ENCODE peak calls at places on chromosomes 6 and 20, in four cellular contexts. I is Panc1, J is IMR-90, X is lower leg skin. H is an unnamed sample.

GRCh38 chr6:38033442-38033982 is 214.0 kb downstream of the ZFAND3 start:
- DNase-seq in X (no peak), J (no peak), I (no peak), H (no peak)

GRCh38 chr6:145530454-145530853 is 204.9 kb downstream of the EPM2A start:
- DNase-seq in X (no peak), J (no peak), I (no peak), H (no peak)

GRCh38 chr20:17598013-17598550 is 28.2 kb downstream of the DSTN start:
- DNase-seq in I (no peak), X (no peak), J (no peak), H (no peak)

GRCh38 chr6:166955865-166956443 is 396 bp downstream of the RNASET2 start:
- DNase-seq in X (no peak), J (peak; percentile 15), I (no peak), H (no peak)

GRCh38 chr6:132491303-132491702 is 21.6 kb downstream of the STX7 start:
- DNase-seq in J (peak; percentile 52), X (no peak), I (no peak), H (no peak)

GRCh38 chr6:16725145-16725864 is 36.0 kb downstream of the ATXN1 start:
- DNase-seq in J (peak; percentile 88), I (peak; percentile 80), X (no peak), H (no peak)

GRCh38 chr6:167550936-167551633 is 226.2 kb downstream of the TTLL2 start:
- DNase-seq in J (no peak), I (no peak), X (peak; percentile 65), H (no peak)

GRCh38 chr6:1838604-1839003 is 228.9 kb downstream of the FOXC1 start:
- DNase-seq in J (peak; percentile 51), X (no peak), I (no peak), H (no peak)

GRCh38 chr20:14612389-14612788 is 275.0 kb upstream of the FLRT3 start:
- DNase-seq in J (peak; percentile 4), I (no peak), X (no peak), H (no peak)

GRCh38 chr20:18979132-18979531 is 165.5 kb downstream of the SCP2D1 start:
- DNase-seq in I (no peak), J (no peak), X (no peak), H (no peak)

GRCh38 chr6:41162687-41163418 is at the start of gene TREM2:
- DNase-seq in J (no peak), I (no peak), X (no peak), H (no peak)

GRCh38 chr6:11536795-11537194 is 754 bp upstream of the TMEM170B start:
- DNase-seq in J (no peak), X (no peak), I (no peak), H (no peak)

GRCh38 chr6:73580247-73581149 is 59.7 kb upstream of the EEF1A1 start:
- DNase-seq in J (peak; percentile 98), X (peak; percentile 86), I (peak; percentile 98), H (peak; percentile 81)

GRCh38 chr6:137945149-137945498 is 78.1 kb downstream of the TNFAIP3 start:
- DNase-seq in X (no peak), J (no peak), I (no peak), H (no peak)
- TF ChIP-seq CTCF in X (no peak), J (no peak), I (peak; percentile 59), H (peak; percentile 41)

DNA sequence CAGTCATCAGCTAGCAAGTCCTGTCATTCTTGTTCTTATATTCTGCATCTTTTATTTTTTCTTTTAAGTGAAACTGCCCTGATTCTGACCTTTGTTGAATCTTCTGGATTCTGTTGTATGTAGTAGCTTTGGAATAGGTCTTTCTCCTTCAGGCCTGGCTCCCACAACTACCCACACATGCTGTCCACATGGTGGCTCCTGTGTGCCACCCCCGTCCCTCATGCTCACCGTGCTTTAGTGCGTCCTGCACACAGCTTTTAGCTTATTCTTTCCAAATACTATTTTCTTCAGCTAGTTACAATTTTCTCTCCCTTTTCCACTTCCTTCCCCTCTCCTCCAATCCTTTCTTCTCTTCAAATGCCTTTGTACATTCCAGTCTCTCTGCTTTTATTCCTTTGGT is 61.8 kb downstream of the CTNNBL1 start:
- DNase-seq in I (no peak), X (no peak), J (no peak), H (no peak)
- TF ChIP-seq CTCF in I (no peak), X (no peak), J (no peak), H (peak; percentile 41)

GRCh38 chr6:8000080-8001035 is 63.8 kb downstream of the BLOC1S5 start:
- DNase-seq in J (no peak), I (no peak), X (no peak), H (no peak)

GRCh38 chr6:8005136-8005535 is 59.1 kb downstream of the BLOC1S5 start:
- DNase-seq in J (no peak), I (no peak), X (no peak), H (no peak)

GRCh38 chr6:8006208-8006607 is 58.0 kb downstream of the BLOC1S5 start:
- DNase-seq in J (peak; percentile 51), I (no peak), X (no peak), H (no peak)
- TF ChIP-seq CTCF in J (peak; percentile 66), I (peak; percentile 51), X (no peak), H (peak; percentile 77)

GRCh38 chr6:96521267-96521624 is 360 bp upstream of the UFL1 start:
- DNase-seq in J (no peak), X (no peak), I (no peak), H (no peak)

GRCh38 chr6:96520039-96520850 is 1.4 kb upstream of the UFL1 start:
- DNase-seq in X (no peak), J (peak; percentile 35), I (no peak), H (no peak)

GRCh38 chr6:96522469-96523009 is 933 bp downstream of the UFL1 start:
- DNase-seq in I (no peak), J (peak; percentile 14), X (no peak), H (no peak)

GRCh38 chr6:96520851-96521115 is 823 bp upstream of the UFL1 start:
- DNase-seq in I (no peak), X (no peak), J (no peak), H (no peak)

GRCh38 chr6:96521625-96522468 is at the start of gene UFL1:
- DNase-seq in J (peak; percentile 90), X (peak; percentile 92), I (no peak), H (peak; percentile 94)
- TF ChIP-seq CTCF in J (no peak), X (no peak), I (no peak), H (peak; percentile 27)

H was measured in type B pancreatic cell.